ENCODE peak calls at places on chromosomes 6 and 20, in six cellular contexts. Z, K, U, F, T and G are unnamed samples.
A peak's percentile ranks its signal among the peaks of the same experiment; 100 is the strongest.

GRCh38 chr6:126811307-126811706 is 307.2 kb upstream of the RSPO3 start:
- DNase-seq in Z (peak; percentile 62), K (no peak), U (no peak), F (no peak), T (no peak), G (no peak)

GRCh38 chr6:79313254-79313653 is 78.8 kb upstream of the HMGN3 start:
- DNase-seq in Z (no peak), K (no peak), U (no peak), F (peak; percentile 25), T (no peak), G (peak; percentile 79)

GRCh38 chr6:160348552-160349441 is 619 bp downstream of the SLC22A3 start:
- DNase-seq in Z (no peak), K (no peak), U (peak; percentile 64), F (peak; percentile 44), T (peak; percentile 35), G (no peak)

GRCh38 chr6:133983099-133983939 is 30.3 kb downstream of the TBPL1 start:
- DNase-seq in Z (no peak), K (no peak), U (no peak), F (no peak), T (no peak), G (no peak)

GRCh38 chr6:16982827-16983226 is 119.0 kb upstream of the STMND1 start:
- DNase-seq in Z (no peak), K (no peak), U (no peak), F (no peak), T (no peak), G (no peak)

GRCh38 chr6:129320892-129321291 is 389.1 kb downstream of the ARHGAP18 start:
- DNase-seq in Z (no peak), K (no peak), U (no peak), F (no peak), T (no peak), G (no peak)

GRCh38 chr6:4004249-4004648 is 74.7 kb downstream of the FAM217A start:
- DNase-seq in Z (no peak), K (no peak), U (no peak), F (no peak), T (no peak), G (no peak)

GRCh38 chr6:46393940-46394337 is 97.3 kb downstream of the RCAN2 start:
- DNase-seq in Z (no peak), K (no peak), U (no peak), F (no peak), T (no peak), G (no peak)

GRCh38 chr6:131728296-131728939 is 17.6 kb upstream of the CTAGE9 start:
- DNase-seq in Z (no peak), K (no peak), U (no peak), F (no peak), T (no peak), G (no peak)

GRCh38 chr6:64685401-64685800 is 1021.6 kb downstream of the EYS start:
- DNase-seq in Z (no peak), K (no peak), U (no peak), F (no peak), T (no peak), G (no peak)

GRCh38 chr6:112018619-112019416 is 35.1 kb upstream of the CCN6 start:
- DNase-seq in Z (no peak), K (no peak), U (no peak), F (no peak), T (no peak), G (no peak)

GRCh38 chr6:2952557-2953095 is 18.7 kb downstream of the SERPINB6 start:
- DNase-seq in Z (peak; percentile 93), K (peak; percentile 34), U (peak; percentile 91), F (peak; percentile 93), T (peak; percentile 80), G (no peak)

GRCh38 chr6:79711167-79711566 is 80.0 kb downstream of the SH3BGRL2 start:
- DNase-seq in Z (no peak), K (no peak), U (no peak), F (no peak), T (no peak), G (no peak)

GRCh38 chr6:163369628-163370365 is 44.7 kb upstream of the QKI start:
- DNase-seq in Z (no peak), K (no peak), U (no peak), F (no peak), T (no peak), G (no peak)

GRCh38 chr6:53302678-53303360 is 45.9 kb downstream of the ELOVL5 start:
- DNase-seq in Z (no peak), K (peak; percentile 55), U (no peak), F (peak; percentile 51), T (no peak), G (no peak)

GRCh38 chr6:142942805-142943227 is 2.2 kb downstream of the HIVEP2 start:
- DNase-seq in Z (no peak), K (peak; percentile 43), U (no peak), F (peak; percentile 46), T (no peak), G (no peak)

GRCh38 chr6:128723667-128724066 is 159.3 kb upstream of the LAMA2 start:
- DNase-seq in Z (no peak), K (no peak), U (no peak), F (no peak), T (no peak), G (no peak)

GRCh38 chr6:44251576-44252524 is 4.9 kb downstream of the HSP90AB1 start:
- DNase-seq in Z (no peak), K (no peak), U (no peak), F (no peak), T (no peak), G (no peak)

DNA sequence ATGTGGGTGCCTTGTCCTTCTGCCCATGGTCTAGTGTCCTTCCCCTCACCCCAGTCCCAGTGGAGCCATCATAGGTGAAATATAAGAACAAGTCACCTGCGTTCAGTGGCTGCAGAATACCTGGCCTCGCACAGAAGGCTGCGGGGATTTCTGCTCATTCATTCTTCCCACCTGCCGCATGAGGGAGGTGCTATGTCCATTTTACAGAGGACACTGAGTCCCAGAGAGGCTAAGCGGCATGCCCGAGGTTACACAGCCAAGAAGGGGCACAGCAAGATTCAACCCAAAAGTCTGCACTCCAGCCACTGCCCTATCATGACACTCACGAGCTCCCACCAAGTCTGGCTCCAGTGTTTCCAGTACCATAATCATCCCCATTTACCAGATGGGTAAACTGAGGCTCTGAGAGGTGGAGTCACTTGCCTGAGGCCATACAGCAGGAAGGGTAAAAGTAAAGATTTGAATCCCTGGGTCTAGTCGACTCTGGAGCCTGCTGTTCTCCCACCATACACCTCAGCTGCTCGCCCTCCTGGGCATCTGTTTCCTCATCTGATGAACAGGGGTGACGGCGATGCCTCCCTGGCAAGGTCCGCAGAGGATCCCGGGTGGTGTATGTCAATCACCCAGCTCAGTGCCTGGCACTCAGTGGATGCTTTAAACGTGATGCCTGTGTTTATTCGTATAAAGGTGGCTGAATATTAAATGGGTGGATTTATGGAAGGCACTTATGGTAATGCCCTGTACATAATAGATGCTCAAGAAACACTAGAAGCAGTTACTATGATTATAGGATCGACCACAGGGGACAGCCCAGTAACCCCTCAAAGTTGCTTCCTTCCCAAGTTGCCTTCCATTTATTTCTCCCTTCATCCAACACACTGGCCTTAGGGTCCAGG is 101.0 kb downstream of the CEBPB start:
- DNase-seq in Z (no peak), K (no peak), U (no peak), F (no peak), T (peak; percentile 55), G (no peak)
- H3K27ac ChIP-seq in Z (peak overlapping the region; percentile 74), K (no peak overlapping the region), U (peak overlapping the region; percentile 72), F (peak overlapping the region; percentile 96), T (peak overlapping the region; percentile 89), G (peak overlapping the region; percentile 6)

GRCh38 chr6:15389759-15390723 is 144.2 kb downstream of the JARID2 start:
- DNase-seq in Z (no peak), K (peak; percentile 59), U (no peak), F (peak; percentile 32), T (no peak), G (no peak)

GRCh38 chr6:15393605-15394004 is 147.7 kb downstream of the JARID2 start:
- DNase-seq in Z (no peak), K (no peak), U (no peak), F (no peak), T (no peak), G (no peak)

GRCh38 chr6:15395087-15395486 is 149.2 kb downstream of the JARID2 start:
- DNase-seq in Z (no peak), K (no peak), U (no peak), F (no peak), T (no peak), G (no peak)

GRCh38 chr6:15391500-15391899 is 145.6 kb downstream of the JARID2 start:
- DNase-seq in Z (no peak), K (no peak), U (no peak), F (no peak), T (no peak), G (no peak)

GRCh38 chr6:15392182-15392581 is 146.3 kb downstream of the JARID2 start:
- DNase-seq in Z (no peak), K (no peak), U (no peak), F (no peak), T (no peak), G (no peak)
- H3K27ac ChIP-seq in Z (no peak overlapping the region), K (no peak overlapping the region), U (no peak overlapping the region), F (no peak overlapping the region), T (no peak overlapping the region), G (no peak overlapping the region)

DNA sequence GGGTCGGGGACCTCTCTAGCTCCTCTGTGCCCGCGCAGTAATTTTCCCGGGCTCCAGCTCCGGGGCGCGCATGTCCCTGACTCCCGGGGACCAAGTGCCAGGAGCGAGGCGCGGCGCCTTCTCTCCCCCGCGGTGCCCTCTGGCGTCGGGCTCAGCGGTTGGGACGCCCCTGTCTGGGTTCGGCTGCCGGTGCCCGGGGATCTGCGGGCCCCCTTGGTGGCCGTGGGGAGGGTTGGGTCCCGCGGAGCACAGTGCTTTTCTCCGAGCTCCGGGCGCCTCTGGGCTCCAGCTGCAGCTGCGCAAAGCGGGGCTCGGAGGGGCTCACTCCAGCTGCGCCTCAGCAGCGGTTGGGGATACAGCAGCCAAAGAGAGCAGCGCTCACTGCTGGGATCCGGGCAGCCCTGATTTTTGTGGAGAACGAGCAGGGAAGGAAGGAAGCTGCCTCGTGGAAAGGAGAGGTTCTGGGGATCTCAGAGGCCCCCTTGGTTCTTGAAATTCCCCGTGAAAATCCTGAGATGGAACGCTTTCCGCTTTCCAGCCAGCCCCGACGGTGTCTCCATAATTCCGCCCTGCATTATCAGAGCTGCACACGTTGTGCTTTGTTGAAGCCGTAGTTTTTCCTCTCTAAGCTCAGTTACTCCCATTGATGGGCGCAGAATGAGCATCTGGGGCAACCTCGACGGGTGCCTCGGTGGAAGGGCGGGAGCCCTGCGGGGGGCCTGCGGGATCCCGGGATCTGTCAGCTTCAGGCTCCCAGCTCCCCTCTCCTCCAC is 863 bp downstream of the PPP1R14C start:
- DNase-seq in Z (no peak), K (no peak), U (no peak), F (no peak), T (peak; percentile 23), G (no peak)
- H3K27ac ChIP-seq in Z (no peak overlapping the region), K (no peak overlapping the region), U (no peak overlapping the region), F (no peak overlapping the region), T (peak overlapping the region; percentile 88), G (peak overlapping the region; percentile 88)

GRCh38 chr6:35174043-35174434 is 32.9 kb upstream of the TCP11 start:
- DNase-seq in Z (no peak), K (no peak), U (no peak), F (no peak), T (no peak), G (no peak)

GRCh38 chr6:35176625-35177024 is 35.5 kb upstream of the TCP11 start:
- DNase-seq in Z (no peak), K (no peak), U (no peak), F (no peak), T (no peak), G (no peak)

GRCh38 chr6:35170891-35171290 is 29.8 kb upstream of the TCP11 start:
- DNase-seq in Z (no peak), K (no peak), U (no peak), F (no peak), T (no peak), G (no peak)

GRCh38 chr6:35170166-35170565 is 29.0 kb upstream of the TCP11 start:
- DNase-seq in Z (no peak), K (no peak), U (no peak), F (no peak), T (no peak), G (no peak)

GRCh38 chr6:35173068-35174042 is 32.2 kb upstream of the TCP11 start:
- DNase-seq in Z (no peak), K (no peak), U (no peak), F (no peak), T (no peak), G (no peak)
- H3K27ac ChIP-seq in Z (no peak overlapping the region), K (no peak overlapping the region), U (no peak overlapping the region), F (no peak overlapping the region), T (no peak overlapping the region), G (no peak overlapping the region)